ENCODE peak calls at places on chromosomes 5 and 9, in five cellular contexts. One of them, this sample, is unnamed.

GRCh38 chr5:154923441-154924430 is 14.3 kb downstream of the GEMIN5 start:
- DNase-seq in endothelial cell: no peak
- DNase-seq in activated B cell treated with CpG ODN at 0.5 μM for 24 hours: no peak
- DNase-seq in cardiac muscle cell: no peak
- DNase-seq in AG04450: no peak
- DNase-seq in this sample: no peak

GRCh38 chr5:61817472-61818326 is 485.6 kb downstream of the ZSWIM6 start:
- DNase-seq in AG04450: peak
- DNase-seq in activated B cell treated with CpG ODN at 0.5 μM for 24 hours: no peak
- DNase-seq in endothelial cell: peak
- DNase-seq in cardiac muscle cell: peak
- DNase-seq in this sample: no peak

GRCh38 chr5:170270670-170271069 is 26.9 kb downstream of the LCP2 start:
- DNase-seq in activated B cell treated with CpG ODN at 0.5 μM for 24 hours: no peak
- DNase-seq in AG04450: no peak
- DNase-seq in cardiac muscle cell: no peak
- DNase-seq in endothelial cell: no peak
- DNase-seq in this sample: peak

GRCh38 chr9:133945977-133946753 is 46.0 kb downstream of the VAV2 start:
- DNase-seq in endothelial cell: no peak
- DNase-seq in AG04450: no peak
- DNase-seq in activated B cell treated with CpG ODN at 0.5 μM for 24 hours: peak
- DNase-seq in cardiac muscle cell: no peak
- DNase-seq in this sample: no peak

GRCh38 chr9:123322771-123323481 is 33.1 kb upstream of the CRB2 start:
- DNase-seq in AG04450: no peak
- DNase-seq in activated B cell treated with CpG ODN at 0.5 μM for 24 hours: peak
- DNase-seq in cardiac muscle cell: no peak
- DNase-seq in endothelial cell: no peak
- DNase-seq in this sample: no peak

GRCh38 chr5:111200828-111201227 is 23.4 kb upstream of the CAMK4 start:
- DNase-seq in activated B cell treated with CpG ODN at 0.5 μM for 24 hours: no peak
- DNase-seq in cardiac muscle cell: no peak
- DNase-seq in endothelial cell: no peak
- DNase-seq in AG04450: no peak
- DNase-seq in this sample: no peak

GRCh38 chr5:122726990-122727616 is 47.8 kb upstream of the SNX2 start:
- DNase-seq in cardiac muscle cell: peak
- DNase-seq in endothelial cell: no peak
- DNase-seq in AG04450: no peak
- DNase-seq in activated B cell treated with CpG ODN at 0.5 μM for 24 hours: no peak
- DNase-seq in this sample: no peak

GRCh38 chr9:24297931-24298330 is 247.8 kb downstream of the IZUMO3 start:
- DNase-seq in AG04450: no peak
- DNase-seq in cardiac muscle cell: no peak
- DNase-seq in endothelial cell: no peak
- DNase-seq in activated B cell treated with CpG ODN at 0.5 μM for 24 hours: no peak
- DNase-seq in this sample: no peak

GRCh38 chr9:87075537-87075936 is 128.2 kb upstream of the GAS1 start:
- DNase-seq in endothelial cell: no peak
- DNase-seq in AG04450: no peak
- DNase-seq in activated B cell treated with CpG ODN at 0.5 μM for 24 hours: no peak
- DNase-seq in cardiac muscle cell: no peak
- DNase-seq in this sample: no peak
- TF ChIP-seq CTCF in endothelial cell: no peak
- TF ChIP-seq CTCF in AG04450: no peak
- TF ChIP-seq CTCF in activated B cell treated with CpG ODN at 0.5 μM for 24 hours: no peak
- TF ChIP-seq CTCF in cardiac muscle cell: no peak
- TF ChIP-seq CTCF in this sample: no peak

GRCh38 chr9:121267689-121268597 is at the start of gene GSN:
- DNase-seq in AG04450: no peak
- DNase-seq in cardiac muscle cell: peak
- DNase-seq in endothelial cell: peak
- DNase-seq in activated B cell treated with CpG ODN at 0.5 μM for 24 hours: peak
- DNase-seq in this sample: peak
- TF ChIP-seq CTCF in AG04450: peak
- TF ChIP-seq CTCF in cardiac muscle cell: peak
- TF ChIP-seq CTCF in endothelial cell: no peak
- TF ChIP-seq CTCF in activated B cell treated with CpG ODN at 0.5 μM for 24 hours: no peak
- TF ChIP-seq CTCF in this sample: peak

GRCh38 chr5:151340004-151340403 is 7.4 kb downstream of the SLC36A2 start:
- DNase-seq in cardiac muscle cell: no peak
- DNase-seq in activated B cell treated with CpG ODN at 0.5 μM for 24 hours: no peak
- DNase-seq in AG04450: no peak
- DNase-seq in endothelial cell: no peak
- DNase-seq in this sample: no peak
- TF ChIP-seq CTCF in cardiac muscle cell: no peak
- TF ChIP-seq CTCF in activated B cell treated with CpG ODN at 0.5 μM for 24 hours: no peak
- TF ChIP-seq CTCF in AG04450: no peak
- TF ChIP-seq CTCF in endothelial cell: no peak
- TF ChIP-seq CTCF in this sample: no peak

GRCh38 chr5:57581772-57582171 is 99.2 kb upstream of the ACTBL2 start:
- DNase-seq in AG04450: no peak
- DNase-seq in activated B cell treated with CpG ODN at 0.5 μM for 24 hours: no peak
- DNase-seq in cardiac muscle cell: no peak
- DNase-seq in endothelial cell: no peak
- DNase-seq in this sample: no peak
- TF ChIP-seq CTCF in AG04450: no peak
- TF ChIP-seq CTCF in activated B cell treated with CpG ODN at 0.5 μM for 24 hours: no peak
- TF ChIP-seq CTCF in cardiac muscle cell: no peak
- TF ChIP-seq CTCF in endothelial cell: no peak
- TF ChIP-seq CTCF in this sample: no peak

GRCh38 chr5:141958113-141958512 is at the start of gene PCDH12:
- DNase-seq in activated B cell treated with CpG ODN at 0.5 μM for 24 hours: no peak
- DNase-seq in cardiac muscle cell: peak
- DNase-seq in AG04450: no peak
- DNase-seq in endothelial cell: peak
- DNase-seq in this sample: peak

GRCh38 chr5:141960449-141961323 is 2.7 kb upstream of the PCDH12 start:
- DNase-seq in activated B cell treated with CpG ODN at 0.5 μM for 24 hours: peak
- DNase-seq in cardiac muscle cell: peak
- DNase-seq in AG04450: peak
- DNase-seq in endothelial cell: peak
- DNase-seq in this sample: peak

GRCh38 chr5:141961466-141961865 is 3.5 kb upstream of the PCDH12 start:
- DNase-seq in activated B cell treated with CpG ODN at 0.5 μM for 24 hours: no peak
- DNase-seq in cardiac muscle cell: no peak
- DNase-seq in endothelial cell: no peak
- DNase-seq in AG04450: no peak
- DNase-seq in this sample: no peak

GRCh38 chr5:141958773-141959172 is 771 bp upstream of the PCDH12 start:
- DNase-seq in AG04450: no peak
- DNase-seq in endothelial cell: no peak
- DNase-seq in cardiac muscle cell: peak
- DNase-seq in activated B cell treated with CpG ODN at 0.5 μM for 24 hours: no peak
- DNase-seq in this sample: no peak

DNA sequence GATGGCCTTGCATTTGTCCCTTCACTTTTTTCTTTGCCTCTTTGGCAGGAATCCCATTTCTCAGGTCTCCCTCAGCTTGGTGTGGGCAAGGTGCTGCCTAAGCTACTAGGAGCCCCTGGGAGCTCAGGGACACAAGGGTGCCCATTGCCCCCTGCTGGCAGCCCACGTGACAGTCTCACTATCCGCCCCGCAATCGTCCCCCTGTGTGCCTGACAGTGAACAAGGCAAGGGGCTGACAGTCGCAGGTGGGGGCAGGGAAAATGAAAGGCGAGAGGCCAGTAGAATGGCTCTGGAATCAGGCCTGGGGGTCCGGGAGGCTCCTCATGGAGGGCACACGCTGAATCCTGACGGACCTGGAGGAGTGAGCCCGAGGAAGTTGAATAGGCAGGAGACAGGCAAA is 2.0 kb upstream of the PCDH12 start:
- DNase-seq in cardiac muscle cell: no peak
- DNase-seq in endothelial cell: peak
- DNase-seq in AG04450: no peak
- DNase-seq in activated B cell treated with CpG ODN at 0.5 μM for 24 hours: no peak
- DNase-seq in this sample: no peak
- TF ChIP-seq CTCF in cardiac muscle cell: peak
- TF ChIP-seq CTCF in endothelial cell: no peak
- TF ChIP-seq CTCF in AG04450: peak
- TF ChIP-seq CTCF in activated B cell treated with CpG ODN at 0.5 μM for 24 hours: no peak
- TF ChIP-seq CTCF in this sample: no peak

GRCh38 chr5:91266184-91266705 is 116.9 kb downstream of the ARRDC3 start:
- DNase-seq in cardiac muscle cell: peak
- DNase-seq in AG04450: no peak
- DNase-seq in endothelial cell: no peak
- DNase-seq in activated B cell treated with CpG ODN at 0.5 μM for 24 hours: no peak
- DNase-seq in this sample: no peak
- TF ChIP-seq CTCF in cardiac muscle cell: peak
- TF ChIP-seq CTCF in AG04450: peak
- TF ChIP-seq CTCF in endothelial cell: no peak
- TF ChIP-seq CTCF in activated B cell treated with CpG ODN at 0.5 μM for 24 hours: no peak
- TF ChIP-seq CTCF in this sample: no peak

DNA sequence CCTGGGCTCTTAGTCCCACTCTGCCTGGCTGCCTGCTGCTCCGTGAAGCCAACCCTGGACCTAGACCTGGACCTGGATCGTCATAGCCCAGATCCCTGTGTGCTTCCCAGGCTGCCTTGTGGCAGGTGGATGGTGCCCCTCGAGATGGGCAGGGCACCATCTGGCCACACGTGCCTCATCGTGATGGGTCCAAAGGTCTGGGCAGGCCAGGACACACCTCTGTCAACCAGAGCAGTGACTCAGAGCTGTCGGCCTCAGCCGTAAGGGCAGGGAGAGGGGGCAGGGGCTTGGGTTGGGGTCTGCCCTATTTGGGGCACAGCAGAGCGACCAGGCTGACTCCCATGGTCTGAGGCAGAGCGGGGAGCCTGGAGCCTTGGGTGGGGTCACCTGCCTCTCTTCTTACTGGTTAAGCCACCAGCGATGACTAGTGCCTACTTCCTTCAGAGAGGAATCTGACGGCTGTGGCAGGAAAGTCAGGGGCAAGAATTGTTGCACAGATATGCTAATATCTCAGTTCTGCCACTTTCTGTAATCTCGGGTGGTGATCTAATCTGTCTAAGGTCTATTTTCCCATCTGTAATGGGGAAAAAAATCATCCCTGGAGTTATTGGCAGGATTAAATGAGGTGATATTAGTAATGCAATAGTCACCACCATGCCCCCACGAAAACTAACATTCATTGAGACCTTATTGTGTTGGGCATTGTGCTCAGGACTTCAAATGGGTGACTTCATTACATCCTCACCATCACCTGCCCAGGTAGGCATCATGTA is 3.2 kb upstream of the CDHR2 start:
- DNase-seq in activated B cell treated with CpG ODN at 0.5 μM for 24 hours: no peak
- DNase-seq in AG04450: no peak
- DNase-seq in cardiac muscle cell: no peak
- DNase-seq in endothelial cell: no peak
- DNase-seq in this sample: no peak
- TF ChIP-seq CTCF in activated B cell treated with CpG ODN at 0.5 μM for 24 hours: no peak
- TF ChIP-seq CTCF in AG04450: no peak
- TF ChIP-seq CTCF in cardiac muscle cell: no peak
- TF ChIP-seq CTCF in endothelial cell: no peak
- TF ChIP-seq CTCF in this sample: no peak

This sample was measured in upper lobe of left lung.